ENCODE peak calls at places on chromosomes 5 and 9, in seven cellular contexts. X is HepG2; I is CD8-positive, alpha-beta memory T cell; A is mammary epithelial cell; Q is cardiac muscle cell; M is CD4-positive, CD25-positive, alpha-beta regulatory T cell; G is HL-60. F is an unnamed sample.

GRCh38 chr5:117633093-117633492 is 1058.5 kb upstream of the SEMA6A start:
- DNase-seq in X (no peak), I (no peak), A (no peak), Q (no peak), M (no peak), G (no peak), F (no peak)

GRCh38 chr5:3377176-3377575 is 218.5 kb upstream of the IRX1 start:
- DNase-seq in X (no peak), I (no peak), A (no peak), Q (no peak), M (no peak), G (no peak), F (no peak)

GRCh38 chr5:42804717-42805339 is 6.9 kb downstream of the SELENOP start:
- DNase-seq in X (no peak), I (no peak), A (no peak), Q (no peak), M (no peak), G (no peak), F (no peak)

GRCh38 chr9:95481000-95481399 is 35.8 kb downstream of the PTCH1 start:
- DNase-seq in X (no peak), I (no peak), A (no peak), Q (no peak), M (no peak), G (no peak), F (no peak)

GRCh38 chr9:99296375-99296951 is 74.4 kb downstream of the SEC61B start:
- DNase-seq in X (no peak), I (no peak), A (no peak), Q (peak; percentile 33), M (no peak), G (peak; percentile 6), F (no peak)

GRCh38 chr9:90926920-90927319 is 125.3 kb downstream of the SYK start:
- DNase-seq in X (no peak), I (no peak), A (no peak), Q (no peak), M (no peak), G (no peak), F (no peak)

GRCh38 chr9:1411826-1412225 is 361.7 kb downstream of the DMRT2 start:
- DNase-seq in X (no peak), I (no peak), A (no peak), Q (no peak), M (no peak), G (no peak), F (no peak)

GRCh38 chr5:124596595-124597388 is 149.6 kb downstream of the ZNF608 start:
- DNase-seq in X (peak; percentile 89), I (no peak), A (peak; percentile 85), Q (peak; percentile 76), M (no peak), G (no peak), F (no peak)

GRCh38 chr9:110101531-110102161 is 106.3 kb downstream of the C9orf152 start:
- DNase-seq in X (no peak), I (no peak), A (no peak), Q (peak; percentile 15), M (no peak), G (no peak), F (no peak)

GRCh38 chr9:7103382-7104170 is 345.8 kb downstream of the KDM4C start:
- DNase-seq in X (no peak), I (no peak), A (peak; percentile 64), Q (peak; percentile 52), M (no peak), G (peak; percentile 32), F (no peak)

GRCh38 chr9:110152704-110153374 is 55.1 kb downstream of the C9orf152 start:
- DNase-seq in X (peak; percentile 63), I (no peak), A (peak; percentile 45), Q (peak; percentile 71), M (no peak), G (peak; percentile 64), F (no peak)

GRCh38 chr9:121538221-121538620 is 38.6 kb upstream of the GGTA1 start:
- DNase-seq in X (peak; percentile 23), I (no peak), A (no peak), Q (no peak), M (no peak), G (no peak), F (no peak)

GRCh38 chr5:154765396-154765925 is 10.3 kb downstream of the LARP1 start:
- DNase-seq in X (no peak), I (no peak), A (no peak), Q (no peak), M (no peak), G (no peak), F (no peak)

GRCh38 chr5:6525910-6526309 is 77.3 kb downstream of the UBE2QL1 start:
- DNase-seq in X (peak; percentile 21), I (no peak), A (no peak), Q (peak; percentile 11), M (no peak), G (no peak), F (no peak)

GRCh38 chr5:133369161-133369783 is 243.1 kb downstream of the FSTL4 start:
- DNase-seq in X (no peak), I (no peak), A (no peak), Q (no peak), M (no peak), G (no peak), F (no peak)

GRCh38 chr5:90395005-90395404 is 14.6 kb downstream of the CETN3 start:
- DNase-seq in X (no peak), I (no peak), A (no peak), Q (no peak), M (no peak), G (no peak), F (no peak)

GRCh38 chr5:43190755-43191603 is 1.0 kb upstream of the NIM1K start:
- DNase-seq in X (no peak), I (no peak), A (no peak), Q (peak; percentile 60), M (no peak), G (no peak), F (no peak)

GRCh38 chr5:10563940-10564837 is at the start of gene ANKRD33B:
- DNase-seq in X (peak; percentile 9), I (peak; percentile 72), A (peak; percentile 65), Q (peak; percentile 71), M (peak; percentile 73), G (peak; percentile 80), F (no peak)

GRCh38 chr5:58582004-58582403 is 871 bp upstream of the RAB3C start:
- DNase-seq in X (no peak), I (no peak), A (no peak), Q (peak; percentile 0), M (no peak), G (no peak), F (no peak)

GRCh38 chr5:171867786-171868185 is 82.2 kb downstream of the SMIM23 start:
- DNase-seq in X (no peak), I (no peak), A (peak; percentile 41), Q (no peak), M (no peak), G (no peak), F (no peak)

GRCh38 chr5:76372320-76373054 is 30.6 kb upstream of the IQGAP2 start:
- DNase-seq in X (peak; percentile 76), I (no peak), A (peak; percentile 91), Q (peak; percentile 83), M (no peak), G (peak; percentile 10), F (no peak)

GRCh38 chr9:81787747-81788632 is 98.6 kb upstream of the TLE1 start:
- DNase-seq in X (peak; percentile 73), I (no peak), A (peak; percentile 66), Q (peak; percentile 98), M (no peak), G (peak; percentile 7), F (no peak)

GRCh38 chr5:95804765-95805539 is 17.6 kb downstream of the GLRX start:
- DNase-seq in X (no peak), I (no peak), A (no peak), Q (no peak), M (no peak), G (no peak), F (no peak)

GRCh38 chr9:127022913-127023665 is 99.3 kb downstream of the ANGPTL2 start:
- DNase-seq in X (no peak), I (no peak), A (no peak), Q (peak; percentile 17), M (no peak), G (no peak), F (no peak)

GRCh38 chr5:59473611-59474010 is 419.9 kb downstream of the PDE4D start:
- DNase-seq in X (no peak), I (no peak), A (no peak), Q (no peak), M (no peak), G (no peak), F (no peak)

GRCh38 chr5:92907914-92908606 is 673.0 kb downstream of the NR2F1-AS1 start:
- DNase-seq in X (peak; percentile 81), I (no peak), A (no peak), Q (peak; percentile 69), M (no peak), G (no peak), F (no peak)

DNA sequence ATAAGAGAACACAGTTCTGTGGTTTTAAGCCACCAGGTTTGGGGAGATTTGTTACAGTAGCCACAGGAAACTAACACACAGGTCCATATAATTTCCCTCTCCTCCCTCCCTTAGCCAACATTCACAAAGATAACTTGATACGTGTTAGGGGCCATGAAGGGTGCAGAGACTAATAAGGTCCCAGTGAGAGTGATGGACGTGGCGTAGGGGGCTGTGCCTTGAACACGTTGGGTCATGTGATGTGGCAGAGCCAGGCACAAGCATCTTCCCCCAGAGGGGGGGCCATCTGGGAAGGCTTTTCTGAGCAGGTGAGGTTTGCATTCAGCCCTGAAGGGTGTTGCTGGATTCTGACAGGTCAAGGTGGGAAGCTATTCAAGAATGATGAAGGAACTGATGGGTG is 155.9 kb downstream of the PAX5 start:
- DNase-seq in X (no peak), I (no peak), A (no peak), Q (no peak), M (no peak), G (no peak), F (no peak)
- H3K27ac ChIP-seq in X (no peak overlapping the region), I (no peak overlapping the region), A (no peak overlapping the region), Q (no peak overlapping the region), M (no peak overlapping the region), G (no peak overlapping the region), F (no peak overlapping the region)

GRCh38 chr5:31364881-31365636 is 166.8 kb downstream of the DROSHA start:
- DNase-seq in X (no peak), I (no peak), A (no peak), Q (peak; percentile 11), M (no peak), G (no peak), F (no peak)
- H3K27ac ChIP-seq in X (no peak overlapping the region), I (no peak overlapping the region), A (no peak overlapping the region), Q (no peak overlapping the region), M (no peak overlapping the region), G (no peak overlapping the region), F (no peak overlapping the region)

GRCh38 chr9:113536483-113537226 is 73.1 kb downstream of the RGS3 start:
- DNase-seq in X (no peak), I (no peak), A (no peak), Q (peak; percentile 49), M (no peak), G (no peak), F (peak; percentile 96)
- H3K27ac ChIP-seq in X (no peak overlapping the region), I (no peak overlapping the region), A (no peak overlapping the region), Q (no peak overlapping the region), M (no peak overlapping the region), G (no peak overlapping the region), F (peak overlapping the region; percentile 99)

GRCh38 chr9:113909421-113909820 is 33.3 kb downstream of the ZNF618 start:
- DNase-seq in X (no peak), I (no peak), A (no peak), Q (no peak), M (no peak), G (no peak), F (no peak)
- H3K27ac ChIP-seq in X (no peak overlapping the region), I (no peak overlapping the region), A (no peak overlapping the region), Q (no peak overlapping the region), M (no peak overlapping the region), G (no peak overlapping the region), F (no peak overlapping the region)

F was measured in substantia nigra.